ENCODE peak calls at places on chromosomes 11 and 22, in six cellular contexts. I is CD8-positive, alpha-beta T cell; H is activated CD8-positive, alpha-beta memory T cell treated with anti-CD3 and anti-CD28 coated beads, Interleukin-2, amount 50 U/mL, for 48 hours; P is activated CD4-positive, alpha-beta T cell treated with anti-CD3 and anti-CD28 coated beads for 48 hours; X is CD4-positive, CD25-positive, alpha-beta regulatory T cell; K is A549. T is an unnamed sample.

GRCh38 chr11:118870396-118871343 is 13.0 kb upstream of the CXCR5 start:
- DNase-seq in H (peak; percentile 84), X (no peak), K (no peak), P (peak; percentile 60), I (no peak), T (no peak)

GRCh38 chr11:17558916-17559315 is 11.9 kb downstream of the OTOG start:
- DNase-seq in H (no peak), I (no peak), X (no peak), K (no peak), P (no peak), T (no peak)

GRCh38 chr11:124890701-124891389 is 6.8 kb downstream of the ROBO4 start:
- DNase-seq in X (no peak), I (no peak), K (no peak), H (no peak), P (no peak), T (no peak)

GRCh38 chr11:92002568-92002967 is 222.1 kb upstream of the FAT3 start:
- DNase-seq in H (no peak), X (no peak), I (no peak), K (no peak), P (no peak), T (no peak)

GRCh38 chr11:861105-861479 is 18.4 kb downstream of the TSPAN4 start:
- DNase-seq in K (no peak), H (no peak), P (no peak), X (no peak), I (no peak), T (no peak)

GRCh38 chr11:121300972-121301699 is 8.6 kb downstream of the SC5D start:
- DNase-seq in I (no peak), X (no peak), K (no peak), P (no peak), H (no peak), T (no peak)

GRCh38 chr11:113874920-113875413 is 405 bp downstream of the USP28 start:
- DNase-seq in P (peak; percentile 57), H (no peak), X (no peak), K (no peak), I (no peak), T (no peak)

GRCh38 chr11:105929381-105929955 is 92.6 kb downstream of the MSANTD4 start:
- DNase-seq in I (no peak), K (no peak), P (no peak), X (no peak), H (no peak), T (no peak)

GRCh38 chr11:75400110-75400865 is 970 bp downstream of the RPS3 start:
- DNase-seq in I (no peak), X (no peak), K (no peak), P (no peak), H (no peak), T (no peak)

GRCh38 chr22:43883719-43884415 is 7.9 kb downstream of the PNPLA5 start:
- DNase-seq in H (no peak), I (no peak), X (no peak), P (no peak), K (no peak), T (no peak)

GRCh38 chr11:79266391-79266790 is 174.4 kb downstream of the TENM4 start:
- DNase-seq in P (no peak), H (no peak), X (no peak), I (no peak), K (no peak), T (no peak)

GRCh38 chr11:122440783-122441701 is 214.5 kb upstream of the UBASH3B start:
- DNase-seq in I (no peak), X (no peak), K (peak; percentile 29), P (no peak), H (no peak), T (peak; percentile 55)

GRCh38 chr11:27485930-27486773 is 13.6 kb upstream of the LGR4 start:
- DNase-seq in X (peak; percentile 5), H (no peak), I (peak; percentile 3), K (peak; percentile 71), P (peak; percentile 25), T (peak; percentile 62)

GRCh38 chr11:71333473-71333872 is 81.1 kb upstream of the SHANK2 start:
- DNase-seq in K (no peak), H (no peak), P (no peak), X (no peak), I (no peak), T (no peak)

GRCh38 chr11:17898782-17899181 is 114.1 kb downstream of the SERGEF start:
- DNase-seq in X (no peak), I (no peak), K (no peak), H (no peak), P (no peak), T (peak; percentile 15)

GRCh38 chr22:42745118-42745517 is 24.4 kb upstream of the A4GALT start:
- DNase-seq in P (no peak), K (peak; percentile 66), X (no peak), I (no peak), H (no peak), T (no peak)

GRCh38 chr11:59212744-59213573 is at the start of gene MPEG1:
- DNase-seq in X (no peak), H (no peak), P (no peak), I (no peak), K (no peak), T (no peak)

GRCh38 chr11:108549319-108549885 is 44.2 kb downstream of the EXPH5 start:
- DNase-seq in P (no peak), H (no peak), K (no peak), I (no peak), X (no peak), T (no peak)

GRCh38 chr11:57778318-57779037 is 16.9 kb downstream of the CTNND1 start:
- DNase-seq in P (no peak), I (no peak), H (no peak), X (no peak), K (peak; percentile 94), T (peak; percentile 97)

GRCh38 chr11:47552086-47552580 is 799 bp downstream of the CELF1 start:
- DNase-seq in I (no peak), P (peak; percentile 43), H (no peak), K (peak; percentile 46), X (peak; percentile 7), T (peak; percentile 30)

GRCh38 chr11:70892889-70893288 is 359.5 kb downstream of the SHANK2 start:
- DNase-seq in P (no peak), H (no peak), K (no peak), X (no peak), I (no peak), T (no peak)

GRCh38 chr11:72328366-72329224 is 84.6 kb upstream of the PHOX2A start:
- DNase-seq in I (no peak), X (no peak), K (peak; percentile 5), H (no peak), P (no peak), T (no peak)

GRCh38 chr11:65615950-65616574 is 486 bp downstream of the PCNX3 start:
- DNase-seq in P (peak; percentile 63), I (no peak), H (no peak), K (peak; percentile 47), X (peak; percentile 43), T (no peak)

GRCh38 chr11:131099013-131099412 is 182.7 kb upstream of the SNX19 start:
- DNase-seq in P (no peak), I (no peak), X (no peak), K (peak; percentile 38), H (no peak), T (no peak)

GRCh38 chr11:84780689-84781293 is 846.4 kb downstream of the DLG2 start:
- DNase-seq in K (peak; percentile 30), X (no peak), H (no peak), P (no peak), I (no peak), T (peak; percentile 40)

GRCh38 chr11:93905384-93905783 is 55.0 kb upstream of the VSTM5 start:
- DNase-seq in P (no peak), H (no peak), X (no peak), K (no peak), I (no peak), T (no peak)